ENCODE peak calls at places on chromosomes 12 and 14, in five cellular contexts. V, W, L, G and D are unnamed samples.

GRCh38 chr12:22101749-22102243 is 55.8 kb downstream of the CMAS start:
- DNase-seq in V (no peak), W (no peak), L (peak), G (peak), D (no peak)

GRCh38 chr14:50389668-50390441 is 6.8 kb downstream of the CDKL1 start:
- DNase-seq in V (no peak), W (no peak), L (no peak), G (no peak), D (no peak)

GRCh38 chr12:131604146-131604844 is 106.6 kb upstream of the SFSWAP start:
- DNase-seq in V (no peak), W (peak), L (peak), G (peak), D (peak)

GRCh38 chr12:122888232-122888752 is 7.6 kb downstream of the VPS37B start:
- DNase-seq in V (peak), W (no peak), L (peak), G (peak), D (peak)

GRCh38 chr14:30257946-30258661 is 300.9 kb upstream of the G2E3 start:
- DNase-seq in V (no peak), W (no peak), L (no peak), G (no peak), D (no peak)

GRCh38 chr14:103684471-103684870 is 30.8 kb downstream of the XRCC3 start:
- DNase-seq in V (no peak), W (no peak), L (no peak), G (no peak), D (no peak)

GRCh38 chr14:102893452-102893851 is 29.0 kb upstream of the AMN start:
- DNase-seq in V (no peak), W (no peak), L (no peak), G (peak), D (no peak)

GRCh38 chr12:43208221-43208620 is 343.8 kb downstream of the ADAMTS20 start:
- DNase-seq in V (no peak), W (no peak), L (no peak), G (no peak), D (no peak)

GRCh38 chr12:89384050-89384749 is 31.9 kb upstream of the DUSP6 start:
- DNase-seq in V (no peak), W (no peak), L (no peak), G (peak), D (no peak)

GRCh38 chr12:113077057-113077858 is 20.7 kb downstream of the DTX1 start:
- DNase-seq in V (no peak), W (no peak), L (no peak), G (no peak), D (no peak)

GRCh38 chr14:32121948-32122347 is 44.8 kb downstream of the ARHGAP5 start:
- DNase-seq in V (no peak), W (no peak), L (no peak), G (no peak), D (no peak)